ENCODE peak calls at places on chromosomes 1 and 21, in five cellular contexts. T is RWPE2; R is memory B cell; H is naive thymus-derived CD4-positive, alpha-beta T cell; P is pancreas. Z is an unnamed sample.

GRCh38 chr1:67522001-67522441 is 91.8 kb upstream of the SERBP1 start:
- ATAC-seq in R (no peak), T (peak; percentile 50), P (no peak), H (no peak), Z (no peak)

GRCh38 chr1:230273141-230273710 is 152.9 kb downstream of the PGBD5 start:
- ATAC-seq in R (no peak), H (no peak), P (no peak), T (no peak), Z (no peak)

GRCh38 chr21:40118527-40118926 is 251.3 kb downstream of the PCP4 start:
- ATAC-seq in R (no peak), H (no peak), T (peak; percentile 68), P (no peak), Z (no peak)

GRCh38 chr1:181141431-181141910 is 53.0 kb downstream of the IER5 start:
- ATAC-seq in R (peak; percentile 36), T (peak; percentile 35), P (peak; percentile 62), H (peak; percentile 60), Z (peak; percentile 4)

GRCh38 chr1:9242338-9242969 is 7.9 kb downstream of the H6PD start:
- ATAC-seq in P (peak; percentile 86), R (no peak), H (no peak), T (no peak), Z (no peak)

GRCh38 chr1:116807871-116808450 is 53.7 kb downstream of the CD2 start:
- ATAC-seq in R (no peak), P (no peak), T (no peak), H (no peak), Z (no peak)

GRCh38 chr1:51249445-51249844 is 13.4 kb downstream of the RNF11 start:
- ATAC-seq in H (no peak), R (no peak), T (no peak), P (no peak), Z (no peak)

GRCh38 chr21:35020902-35021301 is 28.2 kb downstream of the RUNX1 start:
- ATAC-seq in H (no peak), P (no peak), R (no peak), T (no peak), Z (peak; percentile 35)

GRCh38 chr1:184975208-184975875 is 1.0 kb upstream of the NIBAN1 start:
- ATAC-seq in H (no peak), R (no peak), T (no peak), P (peak; percentile 33), Z (no peak)

GRCh38 chr1:234874291-234875288 is 254.0 kb downstream of the TOMM20 start:
- ATAC-seq in P (no peak), H (peak; percentile 67), R (no peak), T (no peak), Z (no peak)

Z was measured in SK-N-SH treated with all-trans-retinoic acid at 6 μM for 48 hours.